ENCODE peak calls at places on chromosomes 7 and 10, in four cellular contexts. F, W, Q and Y are unnamed samples.

GRCh38 chr10:43965033-43965917 is 316.6 kb upstream of the ZNF32 start:
- DNase-seq in W (no peak), F (no peak), Q (no peak), Y (no peak)

GRCh38 chr7:123209786-123210185 is 10.0 kb upstream of the SLC13A1 start:
- DNase-seq in W (no peak), F (no peak), Q (no peak), Y (no peak)

GRCh38 chr7:65307651-65308299 is 65.9 kb upstream of the ZNF92 start:
- DNase-seq in Q (peak), W (peak), F (no peak), Y (peak)

GRCh38 chr7:157250605-157251228 is 86.1 kb upstream of the DNAJB6 start:
- DNase-seq in W (peak), Q (peak), F (no peak), Y (no peak)

GRCh38 chr7:141231018-141231792 is 157.3 kb downstream of the TMEM178B start:
- DNase-seq in F (peak), Q (no peak), W (no peak), Y (no peak)

GRCh38 chr10:89306019-89306418 is 4.2 kb downstream of the IFIT2 start:
- DNase-seq in W (no peak), F (no peak), Q (no peak), Y (no peak)

GRCh38 chr7:8515786-8516185 is 82.4 kb downstream of the NXPH1 start:
- DNase-seq in W (no peak), Q (no peak), F (no peak), Y (no peak)

GRCh38 chr10:129864601-129865126 is 99.4 kb downstream of the EBF3 start:
- DNase-seq in W (no peak), Q (no peak), F (no peak), Y (no peak)

GRCh38 chr7:55081854-55082603 is 63.2 kb downstream of the EGFR start:
- DNase-seq in Q (no peak), F (no peak), W (no peak), Y (no peak)

GRCh38 chr7:107559864-107560263 is 3.9 kb downstream of the COG5 start:
- DNase-seq in Q (no peak), F (no peak), W (no peak), Y (no peak)